ENCODE peak calls at places on chromosomes 7 and 10, in seven cellular contexts. Z is mucosa of descending colon, D is body of pancreas, J is choroid plexus epithelial cell, A is left lung, T is AG09319, S is IMR-90. V is an unnamed sample.

GRCh38 chr10:1577371-1577770 is 160.0 kb downstream of the ADARB2 start:
- DNase-seq in Z (no peak), S (no peak), A (no peak), D (no peak), T (no peak), J (no peak), V (no peak)

GRCh38 chr10:49113741-49114141 is 1.6 kb downstream of the VSTM4 start:
- DNase-seq in D (no peak), J (no peak), Z (no peak), T (no peak), S (peak; percentile 47), A (no peak), V (no peak)

GRCh38 chr7:79361214-79361613 is 92.3 kb downstream of the MAGI2 start:
- DNase-seq in J (no peak), T (no peak), D (no peak), S (no peak), Z (no peak), A (no peak), V (no peak)

GRCh38 chr10:28940158-28940888 is 263.0 kb downstream of the BAMBI start:
- DNase-seq in J (peak; percentile 13), Z (no peak), D (no peak), S (no peak), A (no peak), T (no peak), V (no peak)

GRCh38 chr10:103433858-103434257 is 18.3 kb downstream of the CALHM2 start:
- DNase-seq in S (no peak), J (peak; percentile 48), T (peak; percentile 11), A (peak; percentile 77), Z (no peak), D (peak; percentile 72), V (no peak)

GRCh38 chr7:94295805-94296204 is 98.9 kb upstream of the COL1A2 start:
- DNase-seq in J (peak; percentile 91), T (no peak), Z (no peak), D (no peak), A (no peak), S (peak; percentile 85), V (no peak)

GRCh38 chr7:69790915-69791473 is 192.7 kb downstream of the AUTS2 start:
- DNase-seq in S (no peak), J (no peak), D (no peak), Z (no peak), A (no peak), T (no peak), V (no peak)

GRCh38 chr10:44397476-44398225 is 12.8 kb upstream of the CXCL12 start:
- DNase-seq in A (no peak), D (no peak), T (no peak), S (no peak), Z (no peak), J (no peak), V (no peak)

GRCh38 chr10:112202561-112203241 is 19.1 kb upstream of the GPAM start:
- DNase-seq in D (no peak), J (peak; percentile 67), T (no peak), S (peak; percentile 70), Z (no peak), A (no peak), V (no peak)

GRCh38 chr10:44994752-44995530 is 5.8 kb upstream of the ZNF22 start:
- DNase-seq in T (no peak), Z (no peak), J (no peak), A (no peak), D (peak; percentile 76), S (no peak), V (no peak)

GRCh38 chr7:1883031-1883761 is 213.1 kb downstream of the ELFN1 start:
- DNase-seq in A (no peak), D (no peak), S (peak; percentile 82), J (peak; percentile 46), Z (no peak), T (peak; percentile 20), V (no peak)

GRCh38 chr10:31749293-31749692 is 179.3 kb downstream of the ARHGAP12 start:
- DNase-seq in A (no peak), T (no peak), Z (no peak), J (no peak), S (peak; percentile 46), D (peak; percentile 52), V (no peak)

GRCh38 chr7:140638311-140638791 is 2.3 kb downstream of the DENND2A start:
- DNase-seq in D (no peak), S (peak; percentile 82), A (no peak), J (peak; percentile 86), T (peak; percentile 75), Z (no peak), V (no peak)

GRCh38 chr7:6886198-6886597 is 60.1 kb upstream of the CCZ1B start:
- DNase-seq in D (no peak), S (no peak), Z (no peak), A (no peak), J (no peak), T (no peak), V (no peak)

GRCh38 chr10:132006966-132007365 is 25.2 kb upstream of the BNIP3 start:
- DNase-seq in A (no peak), J (no peak), D (no peak), Z (no peak), T (no peak), S (no peak), V (no peak)

GRCh38 chr10:82245906-82246305 is 370.9 kb downstream of the NRG3 start:
- DNase-seq in J (peak; percentile 48), D (no peak), Z (no peak), T (no peak), A (no peak), S (no peak), V (no peak)

GRCh38 chr7:24728503-24729364 is 28.5 kb downstream of the GSDME start:
- DNase-seq in D (no peak), T (no peak), A (no peak), J (no peak), S (peak; percentile 24), Z (no peak), V (no peak)

GRCh38 chr7:30717181-30717580 is 34.8 kb upstream of the INMT start:
- DNase-seq in S (no peak), Z (no peak), J (no peak), A (no peak), T (no peak), D (no peak), V (no peak)

GRCh38 chr10:69344591-69345244 is 66.4 kb downstream of the HK1 start:
- DNase-seq in D (no peak), Z (no peak), A (no peak), S (no peak), J (no peak), T (no peak), V (no peak)

GRCh38 chr10:91603931-91604331 is 28.9 kb downstream of the PPP1R3C start:
- DNase-seq in Z (no peak), T (no peak), J (peak; percentile 71), D (peak; percentile 50), S (no peak), A (no peak), V (no peak)

GRCh38 chr10:91603173-91603572 is 29.7 kb downstream of the PPP1R3C start:
- DNase-seq in A (no peak), T (no peak), D (no peak), J (no peak), S (no peak), Z (no peak), V (no peak)

GRCh38 chr10:91604936-91605534 is 27.8 kb downstream of the PPP1R3C start:
- DNase-seq in Z (no peak), S (peak; percentile 79), D (no peak), A (no peak), J (peak; percentile 82), T (no peak), V (no peak)

GRCh38 chr10:91605968-91606367 is 26.9 kb downstream of the PPP1R3C start:
- DNase-seq in J (no peak), T (no peak), D (no peak), Z (no peak), A (no peak), S (no peak), V (no peak)

GRCh38 chr10:91604462-91604935 is 28.4 kb downstream of the PPP1R3C start:
- DNase-seq in Z (no peak), S (no peak), J (peak; percentile 48), T (no peak), A (no peak), D (no peak), V (no peak)
- TF ChIP-seq CTCF in Z (no peak), S (peak; percentile 26), J (peak; percentile 47), T (peak; percentile 3), A (no peak), D (no peak), V (no peak)

DNA sequence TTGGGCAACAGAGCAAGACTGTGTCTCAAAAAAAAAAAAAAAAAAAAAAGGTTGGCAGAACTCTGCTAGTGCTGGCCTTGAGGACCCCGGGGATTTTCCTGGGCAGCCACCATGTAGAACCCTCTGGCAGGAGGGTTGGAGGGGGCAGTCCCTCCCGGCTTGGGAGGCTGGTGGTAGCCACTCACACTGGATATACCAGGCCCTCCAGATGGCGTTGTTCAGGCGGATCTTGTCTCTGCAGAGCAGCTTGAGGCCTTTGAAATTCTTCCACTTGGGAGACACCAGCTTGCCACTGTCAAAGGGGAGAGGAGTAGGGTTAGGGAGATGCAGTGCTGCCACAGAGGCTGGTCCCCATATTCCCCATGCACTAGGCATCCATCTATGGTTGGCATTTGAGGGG is 8.4 kb downstream of the MLXIPL start:
- DNase-seq in A (no peak), D (no peak), Z (no peak), T (no peak), J (peak; percentile 56), S (peak; percentile 20), V (no peak)
- TF ChIP-seq CTCF in A (no peak), D (no peak), Z (no peak), T (no peak), J (peak; percentile 50), S (peak; percentile 25), V (no peak)

GRCh38 chr10:71521504-71522290 is 125.0 kb downstream of the CDH23 start:
- DNase-seq in Z (no peak), A (no peak), D (no peak), T (no peak), J (no peak), S (no peak), V (no peak)
- TF ChIP-seq CTCF in Z (no peak), A (no peak), D (no peak), T (no peak), J (no peak), S (no peak), V (no peak)

GRCh38 chr7:34758111-34758601 is 100.1 kb downstream of the NPSR1 start:
- DNase-seq in D (no peak), A (no peak), T (no peak), S (no peak), J (no peak), Z (no peak), V (no peak)
- TF ChIP-seq CTCF in D (no peak), A (no peak), T (no peak), S (no peak), J (no peak), Z (no peak), V (no peak)

DNA sequence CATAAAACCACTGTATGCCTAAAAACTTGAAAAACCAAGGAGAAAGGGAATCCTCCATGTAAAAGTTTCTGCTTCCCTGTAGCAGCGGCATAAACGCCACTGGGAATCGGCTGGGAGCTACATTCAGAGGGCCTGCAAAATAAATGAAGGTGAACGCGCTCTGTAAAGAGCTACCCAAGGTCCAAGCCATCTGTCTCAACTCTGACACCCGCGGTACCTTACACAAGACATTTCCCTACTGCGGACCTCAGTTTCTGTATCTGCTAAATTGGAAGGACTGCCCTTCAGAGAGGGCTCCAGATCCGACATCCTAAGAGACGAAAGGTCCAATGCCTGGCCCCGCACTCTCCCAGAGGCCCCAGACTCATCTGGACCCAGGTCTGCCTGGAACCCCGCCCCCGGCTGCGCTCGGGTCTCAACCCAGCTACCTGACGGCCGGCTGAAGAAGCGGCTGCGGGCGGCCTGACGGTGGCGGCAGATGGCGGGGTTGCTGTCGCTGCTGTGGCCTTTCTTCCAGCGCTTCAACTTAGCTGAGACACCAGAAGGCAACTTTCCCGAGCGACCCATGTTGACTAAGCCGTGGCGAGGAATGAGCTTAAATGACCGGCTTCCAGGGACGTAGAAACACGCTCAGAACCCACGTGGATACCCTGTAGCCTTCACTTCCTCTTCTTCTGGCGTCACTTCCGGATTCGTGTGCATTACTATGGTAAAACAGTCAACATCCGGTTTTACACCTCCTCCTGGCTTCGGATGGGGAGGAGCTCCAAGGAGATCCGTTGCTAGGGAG is at the start of gene RRP12:
- DNase-seq in Z (peak; percentile 67), J (peak; percentile 98), S (peak; percentile 98), T (peak; percentile 91), A (peak; percentile 91), D (peak; percentile 98), V (peak; percentile 65)
- TF ChIP-seq CTCF in Z (no peak), J (peak; percentile 29), S (peak; percentile 16), T (peak; percentile 7), A (no peak), D (no peak), V (no peak)

V was measured in nephron progenitor cell.